ENCODE peak calls at places on chromosomes 7 and 10, in ten cellular contexts. P, M, J, Z, C, U, L, F, Q and Y are unnamed samples.
A peak's percentile ranks its signal among the peaks of the same experiment; 100 is the strongest.

GRCh38 chr7:24216576-24217116 is 67.3 kb upstream of the NPY start:
- DNase-seq in Z (no peak), U (no peak), J (no peak), F (no peak), C (no peak), L (no peak), M (no peak), P (peak; percentile 45), Q (no peak), Y (peak; percentile 59)

GRCh38 chr7:33832326-33832725 is 73.0 kb upstream of the BMPER start:
- DNase-seq in U (no peak), P (peak; percentile 27), Z (no peak), M (no peak), C (no peak), F (no peak), J (no peak), Q (peak; percentile 52), L (no peak), Y (no peak)

GRCh38 chr7:84297606-84298005 is 103.0 kb upstream of the SEMA3A start:
- DNase-seq in C (no peak), Q (no peak), Z (no peak), J (no peak), L (no peak), F (no peak), U (no peak), M (no peak), P (no peak), Y (no peak)

GRCh38 chr10:63671317-63671937 is 150.2 kb downstream of the REEP3 start:
- DNase-seq in M (peak; percentile 64), C (no peak), Z (no peak), U (peak; percentile 33), J (no peak), F (no peak), Q (peak; percentile 16), P (peak; percentile 71), L (no peak), Y (no peak)

GRCh38 chr7:158821173-158822021 is 7.9 kb downstream of the ESYT2 start:
- DNase-seq in J (no peak), U (no peak), P (peak; percentile 94), Z (no peak), L (no peak), C (peak; percentile 44), Q (peak; percentile 24), M (peak; percentile 78), F (no peak), Y (peak; percentile 95)

GRCh38 chr7:44398506-44398905 is 73.1 kb upstream of the CAMK2B start:
- DNase-seq in M (no peak), U (no peak), J (no peak), F (no peak), P (no peak), Q (no peak), L (no peak), C (no peak), Z (no peak), Y (no peak)

GRCh38 chr10:132381726-132382125 is 15.3 kb upstream of the PWWP2B start:
- DNase-seq in Q (no peak), F (no peak), P (no peak), U (no peak), Z (no peak), L (no peak), C (no peak), J (no peak), M (no peak), Y (no peak)

GRCh38 chr7:36116347-36117200 is 36.5 kb upstream of the EEPD1 start:
- DNase-seq in F (no peak), Z (no peak), P (peak; percentile 54), J (no peak), L (no peak), Q (peak; percentile 23), M (peak; percentile 38), U (no peak), C (no peak), Y (peak; percentile 82)

GRCh38 chr10:77795426-77796055 is 131.0 kb downstream of the DLG5 start:
- DNase-seq in P (no peak), Q (no peak), M (no peak), J (no peak), L (no peak), Z (no peak), C (no peak), F (no peak), U (no peak), Y (no peak)

GRCh38 chr7:20288036-20288435 is 42.7 kb upstream of the ITGB8 start:
- DNase-seq in L (no peak), Z (no peak), C (no peak), P (no peak), U (no peak), J (no peak), Q (no peak), F (no peak), M (no peak), Y (no peak)

GRCh38 chr10:49169776-49170175 is 18.4 kb downstream of the TMEM273 start:
- DNase-seq in P (no peak), Z (no peak), C (no peak), J (no peak), U (no peak), F (no peak), M (no peak), Q (no peak), L (no peak), Y (no peak)

GRCh38 chr7:90825779-90826178 is 229.7 kb downstream of the CDK14 start:
- DNase-seq in L (no peak), F (no peak), M (peak; percentile 92), P (peak; percentile 86), U (no peak), J (no peak), Z (no peak), C (no peak), Q (no peak), Y (peak; percentile 56)

GRCh38 chr10:103833731-103834365 is 21.5 kb downstream of the SH3PXD2A start:
- DNase-seq in Z (no peak), F (no peak), C (no peak), Q (peak; percentile 31), J (no peak), U (no peak), P (peak; percentile 36), L (no peak), M (no peak), Y (no peak)

GRCh38 chr7:7351832-7352231 is 169.5 kb downstream of the C1GALT1 start:
- DNase-seq in Q (no peak), L (no peak), M (no peak), C (no peak), J (no peak), U (no peak), Z (no peak), F (no peak), P (no peak), Y (no peak)

GRCh38 chr10:11685787-11686218 is 56.4 kb upstream of the ECHDC3 start:
- DNase-seq in L (no peak), Z (peak; percentile 95), M (no peak), C (peak; percentile 74), F (peak; percentile 24), P (peak; percentile 15), J (no peak), U (peak; percentile 5), Q (peak; percentile 77), Y (peak; percentile 28)

GRCh38 chr10:119450606-119451304 is 91.8 kb downstream of the RGS10 start:
- DNase-seq in J (no peak), P (peak; percentile 54), U (no peak), L (no peak), Z (no peak), Q (no peak), M (no peak), F (no peak), C (no peak), Y (peak; percentile 22)

GRCh38 chr10:33229252-33229943 is 105.1 kb downstream of the NRP1 start:
- DNase-seq in Z (no peak), Q (no peak), C (no peak), F (no peak), P (peak; percentile 68), J (no peak), L (no peak), U (no peak), M (no peak), Y (no peak)

GRCh38 chr10:86931872-86932271 is 25.5 kb downstream of the MMRN2 start:
- DNase-seq in C (no peak), M (peak; percentile 73), P (peak; percentile 69), U (no peak), Z (no peak), L (no peak), F (no peak), Q (no peak), J (no peak), Y (no peak)

GRCh38 chr7:15007507-15007906 is 105.0 kb upstream of the DGKB start:
- DNase-seq in J (peak; percentile 30), Q (peak; percentile 59), C (no peak), P (no peak), U (no peak), F (no peak), L (no peak), M (peak; percentile 18), Z (peak; percentile 32), Y (peak; percentile 48)

GRCh38 chr10:99276848-99277486 is 41.3 kb upstream of the HPSE2 start:
- DNase-seq in U (no peak), L (no peak), F (no peak), Q (peak; percentile 45), C (no peak), J (peak; percentile 35), P (peak; percentile 27), Z (peak; percentile 60), M (peak; percentile 46), Y (peak; percentile 42)

GRCh38 chr10:124012991-124013390 is 80.4 kb downstream of the CHST15 start:
- DNase-seq in C (no peak), L (no peak), F (no peak), Q (no peak), M (no peak), Z (no peak), J (no peak), U (no peak), P (no peak), Y (no peak)

GRCh38 chr7:57789130-57789529 is 339.2 kb downstream of the ZNF716 start:
- DNase-seq in U (no peak), F (no peak), Z (no peak), J (no peak), L (no peak), C (no peak), M (no peak), Q (no peak), P (no peak), Y (no peak)

GRCh38 chr7:95794917-95795515 is 22.7 kb downstream of the DYNC1I1 start:
- DNase-seq in M (peak; percentile 15), Q (peak; percentile 33), L (no peak), U (no peak), F (no peak), J (peak; percentile 43), Z (peak; percentile 70), C (no peak), P (peak; percentile 53), Y (peak; percentile 50)

GRCh38 chr7:116328161-116328560 is 117.8 kb downstream of the TES start:
- DNase-seq in J (no peak), U (no peak), C (no peak), M (peak; percentile 58), Z (no peak), Q (no peak), F (no peak), L (no peak), P (peak; percentile 36), Y (no peak)

GRCh38 chr10:21160116-21160515 is 263.0 kb upstream of the NEBL start:
- DNase-seq in M (no peak), P (no peak), F (no peak), Z (no peak), Q (peak; percentile 30), L (no peak), C (no peak), U (peak; percentile 61), J (no peak), Y (no peak)

GRCh38 chr7:54877683-54878082 is 118.7 kb upstream of the SEC61G start:
- DNase-seq in L (no peak), J (no peak), Z (no peak), U (no peak), C (no peak), P (no peak), F (no peak), Q (peak; percentile 70), M (peak; percentile 20), Y (peak; percentile 28)

GRCh38 chr7:93315896-93316295 is 83.7 kb downstream of the VPS50 start:
- DNase-seq in F (no peak), U (no peak), Q (no peak), P (peak; percentile 29), J (no peak), M (peak; percentile 32), C (no peak), Z (no peak), L (no peak), Y (peak; percentile 38)

GRCh38 chr7:114842551-114843065 is 79.3 kb upstream of the MDFIC start:
- DNase-seq in M (no peak), Q (no peak), L (no peak), J (no peak), U (no peak), F (no peak), P (no peak), Z (no peak), C (no peak), Y (no peak)